ENCODE peak calls at places on chromosomes 12 and 14, in five cellular contexts. C is heart left ventricle, Y is fibroblast of lung, K is ovary, P is fibroblast of the aortic adventitia. L is an unnamed sample.

GRCh38 chr12:107568718-107569117 is 116.9 kb upstream of the PWP1 start:
- DNase-seq in C (no peak), Y (no peak), K (no peak), P (peak), L (peak)

GRCh38 chr12:102503871-102504270 is 23.5 kb upstream of the IGF1 start:
- DNase-seq in C (no peak), Y (no peak), K (no peak), P (no peak), L (no peak)

GRCh38 chr12:55716582-55717396 is 943 bp downstream of the BLOC1S1 start:
- DNase-seq in C (no peak), Y (no peak), K (no peak), P (no peak), L (no peak)

GRCh38 chr14:96160030-96160912 is 44.4 kb upstream of the BDKRB2 start:
- DNase-seq in C (no peak), Y (no peak), K (no peak), P (no peak), L (no peak)

GRCh38 chr12:49626836-49627235 is 3.5 kb downstream of the PRPF40B start:
- DNase-seq in C (no peak), Y (no peak), K (no peak), P (no peak), L (no peak)

GRCh38 chr12:108446766-108447165 is 68.3 kb upstream of the FICD start:
- DNase-seq in C (no peak), Y (no peak), K (no peak), P (peak), L (peak)

GRCh38 chr14:91649930-91650329 is 82.0 kb downstream of the CATSPERB start:
- DNase-seq in C (no peak), Y (peak), K (no peak), P (peak), L (peak)

GRCh38 chr12:115946867-115947695 is 330.4 kb downstream of the MED13L start:
- DNase-seq in C (no peak), Y (no peak), K (no peak), P (no peak), L (no peak)

GRCh38 chr12:106585237-106585834 is 2.5 kb downstream of the RFX4 start:
- DNase-seq in C (no peak), Y (no peak), K (no peak), P (no peak), L (no peak)

GRCh38 chr14:91573894-91574837 is 64.1 kb upstream of the PPP4R3A start:
- DNase-seq in C (no peak), Y (peak), K (peak), P (peak), L (peak)

GRCh38 chr12:113757223-113758002 is 208.7 kb downstream of the RBM19 start:
- DNase-seq in C (no peak), Y (no peak), K (no peak), P (no peak), L (no peak)
- TF ChIP-seq CTCF in C (no peak), Y (no peak), K (no peak), P (no peak), L (no peak)

GRCh38 chr14:106044949-106045596 is 518.7 kb downstream of the TMEM121 start:
- DNase-seq in C (peak), Y (no peak), K (no peak), P (no peak), L (peak)

GRCh38 chr14:106037380-106037779 is 511.0 kb downstream of the TMEM121 start:
- DNase-seq in C (no peak), Y (no peak), K (no peak), P (no peak), L (no peak)

GRCh38 chr14:106044515-106044914 is 518.1 kb downstream of the TMEM121 start:
- DNase-seq in C (no peak), Y (no peak), K (no peak), P (no peak), L (no peak)

DNA sequence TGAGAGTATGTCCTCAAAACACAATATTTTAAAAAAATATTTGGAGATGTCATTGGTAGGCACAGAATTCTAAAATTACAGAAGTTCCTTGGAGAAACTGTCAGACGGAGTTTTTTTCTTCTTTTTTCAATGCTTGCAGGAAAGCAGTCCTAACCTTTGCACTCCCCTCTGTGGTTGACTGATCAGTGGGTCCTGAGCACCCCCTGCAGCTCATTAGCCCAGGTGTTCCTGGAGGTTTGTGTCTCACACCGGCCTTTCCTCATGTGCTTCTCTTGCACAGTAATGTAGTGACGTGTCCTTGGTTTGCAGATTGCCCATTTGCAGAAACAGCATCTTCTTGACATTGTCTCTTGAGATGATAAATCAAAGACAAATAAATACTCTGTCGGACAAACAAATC is 513.0 kb downstream of the TMEM121 start:
- DNase-seq in C (no peak), Y (no peak), K (no peak), P (no peak), L (no peak)
- TF ChIP-seq CTCF in C (no peak), Y (no peak), K (no peak), P (no peak), L (no peak)

GRCh38 chr14:101731187-101732080 is 30.1 kb upstream of the PPP2R5C start:
- DNase-seq in C (peak), Y (peak), K (no peak), P (peak), L (peak)
- TF ChIP-seq CTCF in C (no peak), Y (no peak), K (no peak), P (no peak), L (no peak)

DNA sequence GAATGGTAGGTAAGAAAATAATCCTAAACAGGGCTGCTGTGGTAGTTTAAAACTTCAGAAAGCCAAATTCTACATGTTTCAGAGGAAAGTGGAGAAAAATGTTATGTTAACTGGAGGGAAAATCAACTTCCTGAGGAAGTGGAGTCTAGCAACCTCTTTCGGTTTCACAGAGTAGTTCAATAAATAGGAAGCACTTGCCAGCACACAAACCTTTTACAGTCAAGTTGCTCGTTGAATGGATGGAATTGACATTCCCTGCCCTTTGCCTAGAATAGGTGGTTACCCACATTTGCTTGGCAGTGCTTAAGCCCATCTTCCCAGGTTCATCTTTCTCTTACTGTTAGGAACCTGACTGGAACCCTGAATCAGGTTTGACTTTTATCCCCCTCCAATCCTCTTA is 15.9 kb downstream of the ANKRD13A start:
- DNase-seq in C (no peak), Y (no peak), K (no peak), P (no peak), L (no peak)
- TF ChIP-seq CTCF in C (no peak), Y (no peak), K (no peak), P (no peak), L (no peak)

GRCh38 chr14:70888151-70888499 is 19.1 kb upstream of the PCNX1 start:
- DNase-seq in C (no peak), Y (no peak), K (no peak), P (no peak), L (no peak)
- TF ChIP-seq CTCF in C (no peak), Y (no peak), K (no peak), P (no peak), L (no peak)

L was measured in AG10803.